ENCODE peak calls at places on chromosomes 5 and 9, in four cellular contexts. Q, T, G and M are unnamed samples.
A peak's percentile ranks its signal among the peaks of the same experiment; 100 is the strongest.

GRCh38 chr5:169758886-169759285 is 121.8 kb downstream of the DOCK2 start:
- DNase-seq in Q (no peak), T (no peak), G (no peak), M (no peak)

GRCh38 chr9:85425153-85425611 is 316.6 kb downstream of the AGTPBP1 start:
- DNase-seq in Q (no peak), T (no peak), G (no peak), M (peak; percentile 50)

GRCh38 chr5:17257705-17258273 is 40.4 kb downstream of the BASP1 start:
- DNase-seq in Q (no peak), T (no peak), G (no peak), M (no peak)

GRCh38 chr9:14741369-14741768 is 18.8 kb upstream of the CER1 start:
- DNase-seq in Q (no peak), T (no peak), G (no peak), M (no peak)

GRCh38 chr5:116766470-116766947 is 191.9 kb upstream of the SEMA6A start:
- DNase-seq in Q (no peak), T (no peak), G (no peak), M (no peak)

GRCh38 chr5:164581889-164582288 is 1076.5 kb downstream of the MAT2B start:
- DNase-seq in Q (no peak), T (no peak), G (no peak), M (no peak)

GRCh38 chr5:172911976-172912375 is 47.2 kb upstream of the RPL26L1 start:
- DNase-seq in Q (no peak), T (no peak), G (no peak), M (no peak)

GRCh38 chr5:111855356-111855755 is 98.4 kb upstream of the NREP start:
- DNase-seq in Q (no peak), T (no peak), G (no peak), M (no peak)

GRCh38 chr9:84975926-84976325 is 306.4 kb downstream of the NTRK2 start:
- DNase-seq in Q (no peak), T (no peak), G (no peak), M (no peak)

GRCh38 chr5:150488519-150489357 is 19.2 kb upstream of the NDST1 start:
- DNase-seq in Q (no peak), T (no peak), G (no peak), M (no peak)

GRCh38 chr5:15763754-15764153 is 263.8 kb downstream of the FBXL7 start:
- DNase-seq in Q (no peak), T (no peak), G (no peak), M (no peak)

GRCh38 chr9:26955222-26955903 is 849 bp upstream of the IFT74 start:
- DNase-seq in Q (no peak), T (no peak), G (no peak), M (no peak)

GRCh38 chr5:16502866-16503265 is 37.3 kb upstream of the ZNF622 start:
- DNase-seq in Q (no peak), T (no peak), G (no peak), M (no peak)

DNA sequence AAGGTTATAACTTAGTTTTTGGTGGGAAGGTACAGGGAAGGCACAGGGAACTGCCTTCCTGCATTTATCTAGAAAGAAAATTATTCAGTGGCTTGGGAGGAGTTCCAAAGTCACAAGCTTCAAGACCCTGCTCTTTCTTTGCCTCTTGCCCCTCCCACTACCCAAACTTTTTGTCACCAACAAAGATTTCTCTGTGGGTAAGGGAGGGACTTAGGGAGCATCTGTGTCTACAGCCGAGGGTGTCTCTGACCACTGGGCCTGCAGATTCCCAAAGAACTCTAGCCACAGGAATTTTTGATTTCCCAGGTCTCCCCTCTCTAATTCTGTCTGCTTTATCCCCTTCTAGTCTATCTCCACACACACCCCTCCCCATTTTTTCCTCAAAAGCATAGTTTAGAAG is 2.1 kb downstream of the ECSCR start:
- DNase-seq in Q (no peak), T (no peak), G (no peak), M (no peak)
- TF ChIP-seq CTCF in Q (no peak), T (no peak), G (no peak), M (no peak)

GRCh38 chr5:10249948-10250803 is at the start of gene CCT5:
- DNase-seq in Q (peak; percentile 87), T (peak; percentile 97), G (peak; percentile 80), M (peak; percentile 82)
- TF ChIP-seq CTCF in Q (no peak), T (no peak), G (no peak), M (no peak)

GRCh38 chr5:71836084-71836483 is 117.0 kb downstream of the CARTPT start:
- DNase-seq in Q (no peak), T (no peak), G (no peak), M (no peak)
- TF ChIP-seq CTCF in Q (no peak), T (peak; percentile 47), G (no peak), M (no peak)

GRCh38 chr9:94479757-94480156 is 75.1 kb upstream of the PCAT7 start:
- DNase-seq in Q (no peak), T (no peak), G (no peak), M (no peak)

GRCh38 chr9:94482110-94482509 is 72.8 kb upstream of the PCAT7 start:
- DNase-seq in Q (no peak), T (no peak), G (no peak), M (no peak)

GRCh38 chr9:94478755-94479730 is 75.8 kb upstream of the PCAT7 start:
- DNase-seq in Q (no peak), T (no peak), G (no peak), M (no peak)

DNA sequence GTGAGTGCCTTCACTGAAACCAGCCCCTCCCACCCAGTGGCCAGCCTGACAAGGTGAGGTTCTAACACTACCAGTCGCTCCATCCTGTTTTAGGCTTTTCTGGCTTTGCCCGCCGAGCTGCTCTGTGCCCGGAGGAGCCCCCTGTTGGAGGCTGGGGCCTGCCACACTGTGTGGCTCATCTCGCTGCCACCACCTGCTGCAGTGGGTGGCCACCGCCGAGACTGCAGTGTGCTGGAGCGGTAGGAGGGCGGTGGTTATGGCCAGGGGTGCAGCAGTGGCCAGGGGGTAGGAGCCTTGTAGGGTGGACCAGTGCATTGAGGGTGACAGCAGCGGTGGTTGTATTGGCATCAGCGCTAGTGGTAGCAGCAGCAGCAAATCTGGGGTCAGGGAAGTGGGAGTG is 74.7 kb upstream of the PCAT7 start:
- DNase-seq in Q (no peak), T (no peak), G (no peak), M (no peak)
- TF ChIP-seq CTCF in Q (no peak), T (no peak), G (no peak), M (no peak)

GRCh38 chr5:39891376-39891775 is 466.6 kb upstream of the DAB2 start:
- DNase-seq in Q (no peak), T (no peak), G (no peak), M (no peak)

GRCh38 chr5:39892708-39893107 is 467.9 kb upstream of the DAB2 start:
- DNase-seq in Q (no peak), T (no peak), G (no peak), M (no peak)

GRCh38 chr5:39896706-39897105 is 471.9 kb upstream of the DAB2 start:
- DNase-seq in Q (no peak), T (no peak), G (no peak), M (no peak)

GRCh38 chr5:39898731-39899130 is 474.0 kb upstream of the DAB2 start:
- DNase-seq in Q (no peak), T (no peak), G (no peak), M (no peak)

GRCh38 chr5:39896104-39896503 is 471.3 kb upstream of the DAB2 start:
- DNase-seq in Q (no peak), T (no peak), G (no peak), M (no peak)
- TF ChIP-seq CTCF in Q (no peak), T (no peak), G (no peak), M (no peak)

GRCh38 chr5:142141463-142141862 is 32.9 kb downstream of the NDFIP1 start:
- DNase-seq in Q (no peak), T (no peak), G (no peak), M (no peak)
- TF ChIP-seq CTCF in Q (no peak), T (no peak), G (no peak), M (peak; percentile 9)

GRCh38 chr5:94694671-94695070 is 76.2 kb downstream of the SLF1 start:
- DNase-seq in Q (no peak), T (no peak), G (no peak), M (no peak)

GRCh38 chr5:94693845-94694370 is 75.4 kb downstream of the SLF1 start:
- DNase-seq in Q (no peak), T (no peak), G (no peak), M (no peak)

GRCh38 chr5:94692610-94693009 is 74.1 kb downstream of the SLF1 start:
- DNase-seq in Q (no peak), T (no peak), G (no peak), M (no peak)

GRCh38 chr5:94691947-94692346 is 73.5 kb downstream of the SLF1 start:
- DNase-seq in Q (no peak), T (no peak), G (no peak), M (no peak)

GRCh38 chr5:94693043-94693822 is 74.8 kb downstream of the SLF1 start:
- DNase-seq in Q (no peak), T (no peak), G (no peak), M (no peak)
- TF ChIP-seq CTCF in Q (peak; percentile 32), T (peak; percentile 68), G (no peak), M (peak; percentile 33)